ENCODE peak calls at places on chromosomes 4 and X, in five cellular contexts. V is astrocyte, X is A673, Q is astrocyte of the spinal cord, C is GM13976. Z is an unnamed sample.

GRCh38 chrX:130523460-130524394 is 121.9 kb downstream of the RBMX2 start:
- DNase-seq in X (peak), Q (peak), C (peak), V (no peak), Z (peak)

GRCh38 chr4:137998666-137999429 is 243.3 kb downstream of the SLC7A11 start:
- DNase-seq in C (no peak), X (no peak), Q (peak), V (peak), Z (no peak)

GRCh38 chr4:7124643-7125442 is 57.0 kb upstream of the GRPEL1 start:
- DNase-seq in Q (peak), V (peak), C (no peak), X (no peak), Z (no peak)

GRCh38 chrX:149950681-149951080 is 12.4 kb upstream of the EOLA2 start:
- DNase-seq in X (peak), C (peak), Q (peak), V (peak), Z (no peak)

GRCh38 chrX:9052081-9052480 is 18.2 kb upstream of the FAM9B start:
- DNase-seq in Q (no peak), V (no peak), X (no peak), C (no peak), Z (no peak)

GRCh38 chr4:98833384-98833783 is 95.5 kb downstream of the EIF4E start:
- DNase-seq in Q (no peak), X (no peak), V (no peak), C (no peak), Z (no peak)

GRCh38 chr4:186037692-186038658 is 31.0 kb upstream of the TLR3 start:
- DNase-seq in C (peak), V (peak), Q (peak), X (peak), Z (no peak)

GRCh38 chrX:136950206-136950605 is 69.7 kb upstream of the RBMX start:
- DNase-seq in X (no peak), C (no peak), Q (no peak), V (no peak), Z (no peak)

GRCh38 chr4:168610911-168611530 is 114.2 kb downstream of the PALLD start:
- DNase-seq in C (no peak), X (no peak), V (no peak), Q (no peak), Z (no peak)

GRCh38 chrX:103782640-103783039 is 6.0 kb downstream of the PLP1 start:
- DNase-seq in Q (no peak), X (no peak), V (no peak), C (no peak), Z (no peak)

DNA sequence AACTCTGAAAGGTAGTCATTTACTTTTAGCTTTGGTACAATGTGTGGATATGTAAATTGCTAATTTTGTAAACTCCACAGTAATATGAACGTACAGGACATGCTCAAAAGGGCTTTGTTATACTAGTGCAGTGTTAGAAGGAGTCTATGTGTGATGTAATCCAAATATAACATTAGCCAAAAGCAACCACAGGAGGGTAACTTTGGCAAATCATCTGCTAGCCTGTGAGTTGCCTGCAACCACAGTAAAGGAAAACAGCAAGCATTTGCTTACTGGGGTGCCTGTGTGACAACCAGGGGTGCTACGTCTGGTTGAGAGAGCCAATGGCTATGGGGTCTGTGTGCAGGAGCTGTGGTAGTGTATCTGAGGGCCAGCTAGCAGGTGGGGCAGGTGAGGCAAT is 245.8 kb downstream of the ADAMTS3 start:
- DNase-seq in V (peak), X (no peak), C (no peak), Q (peak), Z (no peak)
- TF ChIP-seq CTCF in V (no peak), X (no peak), C (no peak), Q (no peak), Z (no peak)

GRCh38 chrX:78029663-78030062 is 60.2 kb upstream of the PGAM4 start:
- DNase-seq in Q (peak), C (peak), X (peak), V (peak), Z (peak)
- TF ChIP-seq CTCF in Q (peak), C (no peak), X (peak), V (peak), Z (no peak)

GRCh38 chr4:73070072-73070385 is 513 bp upstream of the COX18 start:
- DNase-seq in X (peak), C (peak), V (no peak), Q (no peak), Z (no peak)

GRCh38 chr4:73067971-73068394 is 1.5 kb downstream of the COX18 start:
- DNase-seq in Q (peak), C (no peak), X (no peak), V (peak), Z (no peak)

GRCh38 chr4:73066928-73067327 is 2.6 kb downstream of the COX18 start:
- DNase-seq in V (no peak), Q (no peak), X (no peak), C (no peak), Z (no peak)

GRCh38 chr4:73068496-73069337 is 799 bp downstream of the COX18 start:
- DNase-seq in C (no peak), V (peak), Q (peak), X (peak), Z (no peak)

GRCh38 chr4:73069338-73070071 is at the start of gene COX18:
- DNase-seq in V (peak), X (peak), Q (peak), C (peak), Z (peak)
- TF ChIP-seq CTCF in V (no peak), X (no peak), Q (no peak), C (no peak), Z (no peak)

GRCh38 chr4:82667761-82668505 is 106.1 kb upstream of the TMEM150C start:
- DNase-seq in C (no peak), Q (peak), V (peak), X (no peak), Z (no peak)
- TF ChIP-seq CTCF in C (no peak), Q (no peak), V (no peak), X (no peak), Z (no peak)

DNA sequence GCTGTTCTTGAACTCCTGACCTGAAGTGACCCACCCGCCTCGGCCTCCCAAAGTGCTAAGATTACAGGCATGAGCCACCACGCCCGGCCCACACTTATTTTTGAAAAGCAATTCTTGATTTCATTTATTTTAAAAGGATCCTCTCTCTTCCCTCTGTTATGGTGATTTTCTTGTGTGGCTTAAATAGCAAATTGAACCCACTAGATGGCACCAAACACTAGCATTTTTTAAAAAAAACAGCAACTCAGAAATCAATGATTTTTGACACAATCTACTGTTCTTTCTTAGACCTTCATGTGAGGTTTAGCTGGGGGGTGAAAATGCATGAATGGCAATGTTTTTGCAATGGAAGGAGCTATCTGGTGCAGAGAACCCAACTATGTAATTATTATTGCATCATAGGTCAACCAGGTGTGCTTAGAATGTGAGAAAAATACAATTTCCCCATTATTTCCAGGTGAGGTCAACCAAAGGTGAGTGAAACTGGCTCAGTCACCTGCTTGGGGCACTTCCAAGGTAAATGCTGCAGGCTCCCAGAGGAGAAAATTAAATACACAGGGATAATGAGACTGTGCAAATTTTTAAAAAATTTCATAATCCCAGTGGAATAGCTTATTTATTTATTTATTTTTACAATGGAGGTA is 226.6 kb upstream of the PRKX start:
- DNase-seq in X (peak), V (no peak), Q (peak), C (peak), Z (no peak)
- TF ChIP-seq CTCF in X (peak), V (peak), Q (peak), C (peak), Z (no peak)